ENCODE peak calls at places on chromosomes 6 and 20, in six cellular contexts. A is GM23338, R is IMR-90, G is thoracic aorta, L is transverse colon, F is ascending aorta. M is an unnamed sample.
A peak's percentile ranks its signal among the peaks of the same experiment; 100 is the strongest.

GRCh38 chr20:56801991-56802740 is 173.1 kb downstream of the TFAP2C start:
- DNase-seq in A (no peak), R (peak; percentile 54), G (no peak), L (no peak), F (no peak), M (no peak)

GRCh38 chr6:56529594-56530191 is 113.0 kb downstream of the DST start:
- DNase-seq in A (no peak), R (peak; percentile 45), G (no peak), L (no peak), F (no peak), M (no peak)

GRCh38 chr6:10343320-10343719 is 71.6 kb downstream of the TFAP2A start:
- DNase-seq in A (no peak), R (no peak), G (no peak), L (no peak), F (no peak), M (no peak)

GRCh38 chr6:144944121-144944520 is 659.0 kb downstream of the UTRN start:
- DNase-seq in A (no peak), R (no peak), G (no peak), L (no peak), F (no peak), M (no peak)

GRCh38 chr20:34639755-34640222 is 37.1 kb downstream of the PIGU start:
- DNase-seq in A (no peak), R (no peak), G (no peak), L (peak; percentile 87), F (no peak), M (no peak)

GRCh38 chr6:3392930-3393575 is 63.8 kb downstream of the SLC22A23 start:
- DNase-seq in A (no peak), R (no peak), G (no peak), L (no peak), F (peak; percentile 28), M (no peak)

GRCh38 chr6:43924222-43924702 is 154.3 kb downstream of the VEGFA start:
- DNase-seq in A (no peak), R (peak; percentile 56), G (no peak), L (no peak), F (no peak), M (no peak)

GRCh38 chr6:35092362-35093117 is 48.6 kb downstream of the TCP11 start:
- DNase-seq in A (no peak), R (peak; percentile 79), G (no peak), L (peak; percentile 31), F (peak; percentile 81), M (no peak)

GRCh38 chr20:61558726-61559125 is 306.7 kb downstream of the CDH4 start:
- DNase-seq in A (no peak), R (peak; percentile 49), G (no peak), L (no peak), F (no peak), M (no peak)

GRCh38 chr6:169441292-169441691 is 187.6 kb upstream of the THBS2 start:
- DNase-seq in A (no peak), R (no peak), G (no peak), L (no peak), F (no peak), M (no peak)

GRCh38 chr6:106225581-106225980 is 100.0 kb downstream of the ATG5 start:
- DNase-seq in A (no peak), R (no peak), G (no peak), L (no peak), F (no peak), M (no peak)

GRCh38 chr6:32131439-32131948 is 1.4 kb upstream of the FKBPL start:
- DNase-seq in A (no peak), R (no peak), G (no peak), L (no peak), F (no peak), M (no peak)

GRCh38 chr6:106974337-106974998 is at the start of gene CD24:
- DNase-seq in A (peak; percentile 81), R (no peak), G (no peak), L (peak; percentile 83), F (no peak), M (no peak)

GRCh38 chr6:108123516-108123929 is 42.3 kb upstream of the NR2E1 start:
- DNase-seq in A (peak; percentile 46), R (no peak), G (no peak), L (no peak), F (no peak), M (no peak)

GRCh38 chr6:111113731-111114438 is 26.6 kb downstream of the SLC16A10 start:
- DNase-seq in A (peak; percentile 52), R (peak; percentile 48), G (peak; percentile 25), L (no peak), F (peak; percentile 75), M (no peak)

GRCh38 chr6:7590918-7591302 is 912 bp downstream of the SNRNP48 start:
- DNase-seq in A (peak; percentile 17), R (peak; percentile 23), G (no peak), L (no peak), F (no peak), M (no peak)

GRCh38 chr20:22223251-22223650 is 361.1 kb downstream of the FOXA2 start:
- DNase-seq in A (no peak), R (no peak), G (no peak), L (no peak), F (no peak), M (no peak)

GRCh38 chr6:16132909-16133308 is 4.0 kb downstream of the MYLIP start:
- DNase-seq in A (no peak), R (no peak), G (no peak), L (no peak), F (no peak), M (no peak)

GRCh38 chr20:50325651-50326050 is 135.0 kb downstream of the CEBPB start:
- DNase-seq in A (no peak), R (no peak), G (no peak), L (no peak), F (no peak), M (no peak)

GRCh38 chr6:112249489-112249888 is 4.9 kb downstream of the LAMA4 start:
- DNase-seq in A (no peak), R (peak; percentile 59), G (no peak), L (no peak), F (no peak), M (no peak)

GRCh38 chr20:52242237-52243230 is 51.0 kb upstream of the ZFP64 start:
- DNase-seq in A (peak; percentile 66), R (peak; percentile 11), G (no peak), L (no peak), F (no peak), M (no peak)

GRCh38 chr6:69580696-69581095 is 216.1 kb downstream of the LMBRD1 start:
- DNase-seq in A (no peak), R (no peak), G (no peak), L (no peak), F (no peak), M (no peak)

GRCh38 chr6:3013486-3013885 is 13.8 kb downstream of the NQO2 start:
- DNase-seq in A (no peak), R (peak; percentile 47), G (no peak), L (no peak), F (no peak), M (no peak)

GRCh38 chr20:62704341-62704948 is 4.2 kb upstream of the NTSR1 start:
- DNase-seq in A (no peak), R (peak; percentile 95), G (peak; percentile 41), L (peak; percentile 75), F (peak; percentile 73), M (peak; percentile 96)

GRCh38 chr20:61723538-61724257 is 342.0 kb downstream of the TAF4 start:
- DNase-seq in A (no peak), R (no peak), G (no peak), L (no peak), F (no peak), M (no peak)

GRCh38 chr6:100700009-100700408 is 181.1 kb downstream of the ASCC3 start:
- DNase-seq in A (no peak), R (no peak), G (no peak), L (no peak), F (no peak), M (no peak)

GRCh38 chr6:130296854-130297253 is 69.0 kb upstream of the TMEM200A start:
- DNase-seq in A (peak; percentile 41), R (no peak), G (no peak), L (no peak), F (no peak), M (no peak)

GRCh38 chr20:63520594-63520938 is at the start of gene PPDPF:
- DNase-seq in A (no peak), R (peak; percentile 72), G (no peak), L (peak; percentile 89), F (peak; percentile 88), M (peak; percentile 96)

GRCh38 chr20:63968928-63969760 is 586 bp downstream of the ZNF512B start:
- DNase-seq in A (peak; percentile 59), R (no peak), G (no peak), L (peak; percentile 25), F (peak; percentile 62), M (no peak)

GRCh38 chr6:137707038-137707589 is 159.9 kb upstream of the TNFAIP3 start:
- DNase-seq in A (no peak), R (no peak), G (no peak), L (no peak), F (no peak), M (no peak)

GRCh38 chr6:2196079-2196679 is 49.2 kb downstream of the GMDS start:
- DNase-seq in A (peak; percentile 75), R (peak; percentile 61), G (no peak), L (peak; percentile 21), F (no peak), M (peak; percentile 28)

GRCh38 chr6:91213229-91213901 is 626.5 kb upstream of the MAP3K7 start:
- DNase-seq in A (no peak), R (no peak), G (no peak), L (peak; percentile 7), F (no peak), M (no peak)

GRCh38 chr6:77092971-77093370 is 370.3 kb downstream of the HTR1B start:
- DNase-seq in A (no peak), R (peak; percentile 85), G (no peak), L (no peak), F (no peak), M (no peak)

GRCh38 chr20:58702859-58703648 is 10.5 kb downstream of the NPEPL1 start:
- DNase-seq in A (no peak), R (no peak), G (no peak), L (peak; percentile 6), F (no peak), M (peak; percentile 73)
- TF ChIP-seq CTCF in A (peak; percentile 64), R (no peak), G (peak; percentile 17), L (no peak), F (no peak), M (no peak)

GRCh38 chr6:13383280-13384163 is 55.2 kb upstream of the TBC1D7 start:
- DNase-seq in A (no peak), R (peak; percentile 54), G (no peak), L (no peak), F (no peak), M (no peak)
- TF ChIP-seq CTCF in A (no peak), R (peak; percentile 29), G (peak; percentile 35), L (peak; percentile 30), F (no peak), M (no peak)

GRCh38 chr20:38304845-38305447 is 990 bp downstream of the BPI start:
- DNase-seq in A (peak; percentile 78), R (peak; percentile 38), G (no peak), L (no peak), F (no peak), M (no peak)
- TF ChIP-seq CTCF in A (peak; percentile 76), R (peak; percentile 61), G (peak; percentile 14), L (peak; percentile 11), F (no peak), M (no peak)

DNA sequence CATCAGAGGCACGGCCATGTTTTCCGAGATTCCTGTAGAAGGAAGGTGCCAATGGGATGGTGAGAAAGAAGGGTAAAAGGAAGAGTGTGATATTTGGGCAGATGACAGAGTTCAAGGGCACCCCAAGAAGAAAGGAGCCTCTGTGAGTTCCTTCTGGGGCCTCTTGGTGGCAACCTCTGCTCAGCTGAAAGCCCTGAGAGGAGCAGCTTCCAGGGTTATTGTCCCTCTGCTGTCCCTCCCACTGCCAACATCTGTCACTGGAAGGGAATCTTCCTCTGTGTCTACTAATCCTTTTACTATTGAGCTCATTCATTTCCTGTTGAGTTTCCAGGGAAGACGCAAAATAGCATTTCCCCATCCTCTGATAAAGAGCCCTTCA is 40.0 kb upstream of the KCNK16 start:
- DNase-seq in A (peak; percentile 48), R (no peak), G (no peak), L (no peak), F (no peak), M (no peak)
- TF ChIP-seq CTCF in A (peak; percentile 1), R (no peak), G (no peak), L (no peak), F (no peak), M (no peak)

M was measured in lower leg skin.